ENCODE peak calls at places on chromosomes 5 and 9, in nine cellular contexts. N, C, T, V, R, H, B, A and D are unnamed samples.
A peak's percentile ranks its signal among the peaks of the same experiment; 100 is the strongest.

GRCh38 chr9:94783121-94783664 is 56.7 kb downstream of the AOPEP start:
- DNase-seq in T (peak; percentile 65), N (peak; percentile 80), R (peak; percentile 91), V (peak; percentile 60), C (no peak), B (peak; percentile 88), A (peak; percentile 0), H (peak; percentile 96), D (no peak)

GRCh38 chr9:16543691-16544090 is 326.8 kb downstream of the BNC2 start:
- DNase-seq in A (no peak), V (no peak), C (no peak), B (no peak), H (no peak), R (no peak), N (no peak), T (no peak), D (no peak)

GRCh38 chr5:130710596-130710995 is 454.5 kb downstream of the HINT1 start:
- DNase-seq in B (no peak), A (no peak), R (no peak), N (peak; percentile 22), C (no peak), V (no peak), H (no peak), T (no peak), D (no peak)

GRCh38 chr5:116044073-116044472 is 11.8 kb downstream of the ARL14EPL start:
- DNase-seq in B (peak; percentile 26), R (no peak), N (no peak), V (no peak), H (no peak), A (no peak), T (no peak), C (no peak), D (no peak)

GRCh38 chr5:150778517-150779396 is at the start of gene SMIM3:
- DNase-seq in A (no peak), T (peak; percentile 90), N (peak; percentile 58), C (peak; percentile 39), R (peak; percentile 91), B (no peak), V (peak; percentile 86), H (peak; percentile 94), D (no peak)

GRCh38 chr9:89674667-89675402 is 70.0 kb downstream of the GADD45G start:
- DNase-seq in H (no peak), B (peak; percentile 97), T (peak; percentile 54), C (no peak), A (no peak), V (peak; percentile 53), R (no peak), N (no peak), D (no peak)

GRCh38 chr9:78871452-78872331 is 574.8 kb downstream of the PSAT1 start:
- DNase-seq in N (peak; percentile 45), B (no peak), R (no peak), T (peak; percentile 53), A (no peak), H (no peak), C (no peak), V (no peak), D (no peak)

GRCh38 chr9:93001036-93001435 is 53.7 kb downstream of the FGD3 start:
- DNase-seq in N (no peak), H (no peak), V (no peak), A (no peak), R (no peak), C (no peak), T (no peak), B (no peak), D (no peak)

GRCh38 chr9:21502586-21502985 is 20.5 kb upstream of the IFNE start:
- DNase-seq in N (no peak), R (no peak), A (no peak), V (no peak), B (no peak), C (no peak), T (no peak), H (no peak), D (no peak)